ENCODE peak calls at places on chromosomes 1 and 21, in nine cellular contexts. U, T, L, O, J, K, N, Q and G are unnamed samples.

GRCh38 chr1:47924649-47925048 is 72.5 kb downstream of the TRABD2B start:
- DNase-seq in T (no peak), O (no peak), J (no peak), Q (no peak), K (no peak), L (no peak), U (no peak), N (no peak), G (no peak)

GRCh38 chr1:181726608-181727007 is 243.3 kb downstream of the CACNA1E start:
- DNase-seq in Q (no peak), K (no peak), N (no peak), J (no peak), U (peak), O (no peak), L (no peak), T (no peak), G (no peak)

GRCh38 chr1:206757524-206758266 is 12.9 kb upstream of the IL19 start:
- DNase-seq in K (no peak), N (no peak), U (no peak), J (no peak), Q (no peak), O (no peak), L (no peak), T (no peak), G (no peak)

GRCh38 chr1:89941110-89941770 is 53.7 kb upstream of the ZNF326 start:
- DNase-seq in K (no peak), N (peak), O (no peak), Q (no peak), T (no peak), J (no peak), L (no peak), U (no peak), G (no peak)

GRCh38 chr1:67524143-67525052 is 94.2 kb upstream of the SERBP1 start:
- DNase-seq in J (peak), N (peak), U (no peak), O (no peak), K (peak), L (no peak), T (no peak), Q (no peak), G (no peak)

GRCh38 chr1:90339822-90340221 is 344.9 kb downstream of the ZNF326 start:
- DNase-seq in T (no peak), N (no peak), L (peak), U (no peak), J (no peak), K (no peak), O (no peak), Q (no peak), G (no peak)

GRCh38 chr1:10694274-10694632 is 102.2 kb downstream of the CASZ1 start:
- DNase-seq in U (peak), T (peak), J (peak), K (no peak), N (peak), L (peak), Q (peak), O (no peak), G (peak)

GRCh38 chr1:15157524-15158399 is 4.2 kb downstream of the TMEM51 start:
- DNase-seq in L (no peak), Q (no peak), K (no peak), J (no peak), O (no peak), T (no peak), U (no peak), N (no peak), G (no peak)

GRCh38 chr1:49052102-49052501 is 275.4 kb upstream of the BEND5 start:
- DNase-seq in N (no peak), U (no peak), L (no peak), Q (no peak), J (no peak), T (no peak), O (no peak), K (no peak), G (no peak)

GRCh38 chr1:210582186-210582981 is 253.7 kb downstream of the HHAT start:
- DNase-seq in Q (no peak), N (no peak), T (no peak), L (no peak), J (no peak), K (no peak), O (no peak), U (no peak), G (no peak)

GRCh38 chr21:41497008-41497407 is 10.9 kb downstream of the TMPRSS2 start:
- DNase-seq in L (no peak), N (no peak), J (no peak), T (no peak), Q (no peak), U (no peak), K (no peak), O (no peak), G (no peak)

GRCh38 chr1:183126528-183126927 is 59.5 kb upstream of the LAMC2 start:
- DNase-seq in J (no peak), L (no peak), Q (no peak), U (peak), O (peak), T (no peak), N (no peak), K (no peak), G (no peak)

GRCh38 chr1:24321150-24321549 is 2.0 kb downstream of the GRHL3 start:
- DNase-seq in K (no peak), U (no peak), O (no peak), L (no peak), N (no peak), T (no peak), Q (no peak), J (no peak), G (no peak)

GRCh38 chr1:55146781-55147180 is 68.4 kb downstream of the USP24 start:
- DNase-seq in J (peak), L (peak), O (no peak), U (peak), N (no peak), Q (no peak), T (no peak), K (no peak), G (no peak)

GRCh38 chr1:223748773-223749733 is 36.7 kb downstream of the CAPN2 start:
- DNase-seq in L (peak), T (peak), O (peak), J (peak), K (no peak), U (peak), N (no peak), Q (peak), G (no peak)

GRCh38 chr1:12480748-12481362 is 137.2 kb downstream of the DHRS3 start:
- DNase-seq in T (no peak), K (no peak), O (peak), L (peak), U (peak), J (peak), N (peak), Q (peak), G (peak)

GRCh38 chr1:10979483-10979920 is 33.0 kb upstream of the TARDBP start:
- DNase-seq in J (no peak), U (no peak), N (peak), L (no peak), Q (no peak), O (no peak), T (no peak), K (no peak), G (no peak)

GRCh38 chr1:109762821-109763645 is 690 bp downstream of the EPS8L3 start:
- DNase-seq in U (peak), N (peak), Q (no peak), J (peak), O (peak), T (no peak), L (peak), K (no peak), G (peak)

GRCh38 chr1:15206418-15207030 is 40.5 kb upstream of the FHAD1 start:
- DNase-seq in J (peak), T (no peak), U (no peak), N (peak), O (no peak), Q (no peak), K (no peak), L (no peak), G (no peak)

GRCh38 chr1:110915804-110916203 is 42.9 kb downstream of the CD53 start:
- DNase-seq in N (no peak), J (no peak), K (no peak), L (no peak), U (no peak), T (no peak), Q (no peak), O (no peak), G (no peak)

GRCh38 chr1:209455666-209456065 is 127.8 kb upstream of the CAMK1G start:
- DNase-seq in K (no peak), Q (no peak), O (no peak), N (no peak), T (no peak), J (no peak), U (no peak), L (no peak), G (no peak)

GRCh38 chr1:235657747-235658526 is 8.4 kb upstream of the GNG4 start:
- DNase-seq in Q (no peak), K (no peak), U (no peak), L (no peak), O (no peak), T (no peak), N (no peak), J (no peak), G (no peak)